ENCODE peak calls at places on chromosomes 5 and 9, in five cellular contexts. Z is CD8-positive, alpha-beta T cell; N is epithelial cell of esophagus; U is fibroblast of lung; B is cardiac muscle cell. C is an unnamed sample.

GRCh38 chr5:173736374-173736773 is 119.9 kb upstream of the BOD1 start:
- DNase-seq in Z (no peak), N (no peak), U (no peak), B (no peak), C (no peak)

GRCh38 chr5:180563994-180564393 is 27.3 kb downstream of the SCGB3A1 start:
- DNase-seq in Z (no peak), N (no peak), U (no peak), B (no peak), C (no peak)

GRCh38 chr5:98796197-98796972 is 22.9 kb downstream of the RGMB start:
- DNase-seq in Z (peak), N (peak), U (peak), B (peak), C (peak)

GRCh38 chr5:120613729-120614128 is 149.6 kb downstream of the PRR16 start:
- DNase-seq in Z (no peak), N (no peak), U (no peak), B (no peak), C (peak)

GRCh38 chr9:133995012-133995896 is 3.1 kb upstream of the VAV2 start:
- DNase-seq in Z (no peak), N (peak), U (no peak), B (no peak), C (no peak)

GRCh38 chr9:136901516-136902258 is 15.4 kb downstream of the TRAF2 start:
- DNase-seq in Z (peak), N (peak), U (no peak), B (no peak), C (no peak)

GRCh38 chr9:34443976-34444375 is 14.4 kb downstream of the FAM219A start:
- DNase-seq in Z (no peak), N (no peak), U (no peak), B (no peak), C (no peak)

GRCh38 chr5:5164158-5164557 is 24.0 kb downstream of the ADAMTS16 start:
- DNase-seq in Z (no peak), N (no peak), U (no peak), B (no peak), C (no peak)

GRCh38 chr9:135887021-135887507 is 20.3 kb downstream of the CAMSAP1 start:
- DNase-seq in Z (no peak), N (no peak), U (peak), B (no peak), C (no peak)

GRCh38 chr9:82783045-82783444 is 279.9 kb downstream of the RASEF start:
- DNase-seq in Z (no peak), N (no peak), U (no peak), B (no peak), C (no peak)

GRCh38 chr5:155728146-155728856 is 598.7 kb upstream of the SGCD start:
- DNase-seq in Z (no peak), N (peak), U (peak), B (peak), C (peak)

GRCh38 chr5:138901716-138902115 is 26.6 kb upstream of the LRRTM2 start:
- DNase-seq in Z (no peak), N (no peak), U (no peak), B (no peak), C (no peak)

GRCh38 chr9:126629007-126629674 is 15.4 kb downstream of the LMX1B start:
- DNase-seq in Z (no peak), N (no peak), U (no peak), B (no peak), C (no peak)

GRCh38 chr5:108727639-108728565 is 19.8 kb upstream of the FER start:
- DNase-seq in Z (peak), N (peak), U (peak), B (peak), C (peak)

GRCh38 chr5:152514827-152515397 is 109.8 kb upstream of the NMUR2 start:
- DNase-seq in Z (no peak), N (peak), U (peak), B (peak), C (peak)

GRCh38 chr5:82217917-82218316 is 60.2 kb downstream of the RPS23 start:
- DNase-seq in Z (no peak), N (no peak), U (no peak), B (no peak), C (no peak)

GRCh38 chr5:43413966-43414365 is 1.8 kb upstream of the CCL28 start:
- DNase-seq in Z (no peak), N (no peak), U (no peak), B (no peak), C (no peak)

GRCh38 chr5:179862891-179863290 is 4.3 kb upstream of the MRNIP start:
- DNase-seq in Z (no peak), N (no peak), U (no peak), B (no peak), C (no peak)

GRCh38 chr5:159456722-159457462 is 126.6 kb upstream of the IL12B start:
- DNase-seq in Z (peak), N (peak), U (no peak), B (no peak), C (no peak)

GRCh38 chr5:111953351-111954127 is 196.5 kb upstream of the NREP start:
- DNase-seq in Z (no peak), N (no peak), U (peak), B (no peak), C (peak)

GRCh38 chr5:75824323-75824722 is 107.1 kb upstream of the POC5 start:
- DNase-seq in Z (no peak), N (no peak), U (no peak), B (no peak), C (no peak)

GRCh38 chr9:4092793-4093709 is 206.8 kb downstream of the GLIS3 start:
- DNase-seq in Z (no peak), N (no peak), U (peak), B (no peak), C (no peak)

GRCh38 chr5:119470851-119471451 is 18.7 kb downstream of the HSD17B4 start:
- DNase-seq in Z (no peak), N (peak), U (peak), B (peak), C (peak)

GRCh38 chr5:168328804-168329203 is 37.4 kb downstream of the WWC1 start:
- DNase-seq in Z (no peak), N (no peak), U (peak), B (peak), C (no peak)

GRCh38 chr5:95961617-95962474 is at the start of gene ELL2:
- DNase-seq in Z (peak), N (peak), U (peak), B (peak), C (peak)

GRCh38 chr5:95959051-95959963 is 2.3 kb downstream of the ELL2 start:
- DNase-seq in Z (no peak), N (no peak), U (peak), B (peak), C (no peak)

GRCh38 chr5:95960802-95961616 is 642 bp downstream of the ELL2 start:
- DNase-seq in Z (peak), N (peak), U (peak), B (peak), C (peak)

GRCh38 chr5:95958308-95959014 is 3.2 kb downstream of the ELL2 start:
- DNase-seq in Z (no peak), N (peak), U (peak), B (no peak), C (peak)

DNA sequence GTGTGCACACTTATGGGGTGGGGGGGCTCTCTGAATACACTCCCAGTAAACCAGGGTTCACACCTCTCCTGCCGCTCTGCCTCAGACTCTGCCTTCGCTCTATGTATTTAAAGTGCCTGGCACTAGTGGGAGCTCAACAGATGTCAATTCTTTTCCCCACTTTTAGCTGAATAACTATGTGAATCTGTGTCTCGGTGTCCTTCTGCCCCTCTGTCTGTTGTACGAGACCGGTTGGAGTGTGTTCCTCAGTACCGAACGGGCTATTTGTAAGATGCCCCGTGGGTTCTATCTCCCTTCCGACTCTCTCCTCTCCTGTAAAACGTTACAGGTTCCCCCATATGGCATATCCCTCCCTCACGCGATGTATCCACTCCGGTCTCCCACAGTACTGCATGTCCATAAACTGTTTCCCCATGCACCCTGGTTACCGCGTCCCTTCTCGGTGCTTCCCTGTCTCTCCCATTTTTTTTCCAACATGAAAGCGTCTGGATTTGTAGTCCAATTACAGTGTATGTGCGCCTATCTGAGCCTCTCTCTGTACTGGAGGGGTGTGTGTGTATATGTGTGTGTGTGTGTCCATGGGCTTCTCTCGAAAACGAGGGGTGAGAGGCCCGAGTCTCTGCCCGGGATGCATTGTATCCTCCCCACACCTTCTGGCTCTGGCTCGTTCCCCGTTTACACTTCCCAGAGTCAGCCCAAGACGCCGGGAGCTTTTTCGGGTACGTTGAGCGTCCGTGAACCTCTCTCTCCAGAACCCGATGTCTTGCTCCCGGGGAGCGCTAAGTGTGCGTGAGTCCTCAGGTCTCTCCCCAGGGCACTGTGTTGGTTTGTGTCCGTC is 1.5 kb downstream of the ELL2 start:
- DNase-seq in Z (peak), N (no peak), U (peak), B (no peak), C (peak)
- TF ChIP-seq CTCF in Z (no peak), N (no peak), U (peak), B (no peak), C (no peak)

GRCh38 chr5:103262422-103262871 is 3.9 kb downstream of the MACIR start:
- DNase-seq in Z (no peak), N (no peak), U (peak), B (no peak), C (peak)

GRCh38 chr5:103259705-103260355 is 1.3 kb downstream of the MACIR start:
- DNase-seq in Z (no peak), N (peak), U (peak), B (peak), C (peak)

GRCh38 chr5:103263054-103263453 is 4.5 kb downstream of the MACIR start:
- DNase-seq in Z (no peak), N (no peak), U (peak), B (no peak), C (peak)

GRCh38 chr5:103258957-103259704 is 568 bp downstream of the MACIR start:
- DNase-seq in Z (peak), N (peak), U (peak), B (peak), C (peak)

DNA sequence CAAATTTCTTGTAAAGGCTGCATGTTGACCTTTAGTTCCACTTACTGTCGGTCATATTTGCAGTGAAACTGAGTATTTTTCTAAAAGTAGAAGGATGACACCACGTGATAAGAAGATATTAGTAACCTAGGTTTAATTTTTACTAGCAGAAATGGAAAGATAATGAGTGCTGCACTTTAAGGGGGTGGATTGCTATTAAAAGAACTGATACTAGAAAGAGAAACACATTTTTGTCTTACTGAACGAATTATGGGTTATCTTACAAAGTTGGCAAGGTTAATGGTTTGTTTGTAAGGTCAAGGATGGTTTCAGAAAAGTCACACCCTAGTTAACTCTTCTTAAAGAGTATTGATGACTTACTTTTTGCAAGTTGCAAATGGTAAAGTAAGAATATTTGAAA is 2.4 kb downstream of the MACIR start:
- DNase-seq in Z (no peak), N (no peak), U (no peak), B (no peak), C (no peak)
- H3K4me3 ChIP-seq in Z (no peak), N (no peak), U (no peak), B (peak), C (no peak)

DNA sequence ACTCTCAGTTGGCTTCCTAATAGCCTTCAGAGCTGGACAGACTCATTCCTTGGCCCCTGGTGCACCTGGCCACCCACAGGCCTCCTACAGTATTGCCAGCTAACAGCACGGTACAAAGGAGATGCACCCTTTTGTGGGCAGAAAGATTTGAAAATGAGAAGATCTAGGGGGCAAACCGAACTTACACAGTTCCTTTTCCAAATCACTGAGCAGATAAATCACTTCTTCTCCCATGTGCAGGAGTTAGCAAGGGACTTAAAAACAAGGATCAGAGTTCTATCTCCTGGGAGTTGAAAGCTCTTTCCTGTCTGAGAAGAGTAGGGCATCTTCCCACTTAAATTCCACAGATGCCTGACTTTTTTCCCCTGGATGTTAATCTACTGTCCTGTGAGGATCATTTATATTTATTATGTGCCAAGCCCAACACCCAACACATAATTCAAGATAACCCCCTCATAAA is 207.4 kb upstream of the DAPK1 start:
- DNase-seq in Z (no peak), N (peak), U (no peak), B (no peak), C (peak)
- TF ChIP-seq CTCF in Z (no peak), N (peak), U (peak), B (peak), C (peak)

GRCh38 chr5:131515348-131515747 is 119.7 kb downstream of the RAPGEF6 start:
- DNase-seq in Z (no peak), N (no peak), U (peak), B (no peak), C (no peak)
- H3K4me3 ChIP-seq in Z (no peak), N (no peak), U (no peak), B (no peak), C (no peak)

GRCh38 chr5:87399720-87400119 is 13.0 kb downstream of the CCNH start:
- DNase-seq in Z (no peak), N (no peak), U (no peak), B (no peak), C (no peak)

GRCh38 chr5:87401626-87402025 is 11.1 kb downstream of the CCNH start:
- DNase-seq in Z (no peak), N (no peak), U (no peak), B (no peak), C (no peak)

GRCh38 chr5:87398981-87399616 is 13.6 kb downstream of the CCNH start:
- DNase-seq in Z (no peak), N (peak), U (peak), B (no peak), C (no peak)

GRCh38 chr5:87403409-87403808 is 9.3 kb downstream of the CCNH start:
- DNase-seq in Z (no peak), N (no peak), U (no peak), B (no peak), C (no peak)

DNA sequence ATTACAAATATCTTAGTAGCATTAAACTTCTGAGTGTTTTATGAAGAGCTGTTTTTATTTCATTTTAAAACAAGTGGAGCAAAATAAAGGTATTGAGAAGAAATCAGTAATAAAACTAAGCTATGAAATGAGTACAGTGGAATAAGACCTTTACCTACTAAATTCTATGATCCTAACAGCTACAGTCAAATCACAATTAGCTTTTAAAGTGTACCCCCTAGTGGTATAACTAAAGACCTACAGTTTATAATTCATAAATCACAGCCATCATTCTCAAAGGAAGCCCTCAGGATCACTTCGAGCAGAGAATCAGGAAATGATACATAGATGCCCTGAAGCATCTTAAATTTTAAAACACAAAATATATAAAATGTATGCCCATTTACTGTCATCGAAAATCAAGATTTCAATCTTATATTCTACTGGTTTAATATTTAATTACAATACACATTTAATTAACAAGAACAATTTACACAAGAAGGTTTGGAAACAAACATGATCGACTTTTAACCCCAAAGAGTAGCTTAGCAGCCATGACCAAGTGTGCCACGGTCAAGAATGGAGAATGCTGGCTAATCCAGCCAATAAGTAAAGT is 12.3 kb downstream of the CCNH start:
- DNase-seq in Z (no peak), N (peak), U (peak), B (peak), C (peak)
- TF ChIP-seq CTCF in Z (peak), N (peak), U (peak), B (peak), C (peak)

GRCh38 chr9:128149001-128149701 is at the start of gene LCN2:
- DNase-seq in Z (no peak), N (peak), U (no peak), B (no peak), C (no peak)
- H3K4me3 ChIP-seq in Z (no peak), N (no peak), U (no peak), B (no peak), C (no peak)

C was measured in cardiac fibroblast.